ENCODE peak calls at places on chromosomes 12 and 14, in nine cellular contexts. B, W, T, V, K, N, C, R and F are unnamed samples.

GRCh38 chr14:102111101-102111500 is 24.3 kb upstream of the HSP90AA1 start:
- DNase-seq in R (no peak), K (no peak), V (no peak), N (no peak), B (no peak), T (no peak), W (no peak), C (no peak), F (no peak)

GRCh38 chr12:94545937-94546771 is 86.5 kb upstream of the CEP83 start:
- DNase-seq in C (peak), T (no peak), K (no peak), B (peak), N (peak), R (no peak), V (peak), W (no peak), F (peak)

GRCh38 chr12:104286538-104287482 is 16.7 kb upstream of the EID3 start:
- DNase-seq in T (peak), W (peak), B (peak), V (no peak), C (peak), N (peak), R (peak), K (peak), F (peak)

GRCh38 chr12:110790301-110790700 is 47.6 kb upstream of the PPP1CC start:
- DNase-seq in T (no peak), K (no peak), V (no peak), C (peak), N (no peak), R (no peak), W (no peak), B (peak), F (peak)

GRCh38 chr14:69671365-69672050 is 60.1 kb downstream of the SUSD6 start:
- DNase-seq in B (no peak), W (no peak), V (no peak), C (no peak), T (no peak), K (no peak), N (no peak), R (no peak), F (no peak)

GRCh38 chr12:9727813-9728212 is 5.1 kb downstream of the CLECL1 start:
- DNase-seq in T (no peak), N (no peak), K (no peak), V (no peak), B (no peak), W (no peak), R (no peak), C (no peak), F (no peak)

GRCh38 chr14:51735851-51736250 is 84.1 kb downstream of the FRMD6 start:
- DNase-seq in C (no peak), T (no peak), W (no peak), B (peak), V (no peak), N (no peak), K (no peak), R (no peak), F (no peak)

GRCh38 chr14:59358105-59358504 is 107.1 kb downstream of the GPR135 start:
- DNase-seq in N (no peak), V (peak), C (peak), T (peak), W (peak), B (peak), K (no peak), R (peak), F (peak)

GRCh38 chr12:57011438-57012424 is 4.6 kb downstream of the TAC3 start:
- DNase-seq in C (no peak), V (no peak), N (no peak), B (no peak), W (no peak), K (no peak), R (no peak), T (no peak), F (no peak)

GRCh38 chr12:6063379-6063735 is 61.1 kb downstream of the VWF start:
- DNase-seq in C (no peak), W (no peak), R (no peak), B (no peak), T (no peak), V (no peak), N (no peak), K (no peak), F (no peak)

GRCh38 chr14:73462815-73463214 is 4.5 kb upstream of the NUMB start:
- DNase-seq in B (peak), C (peak), K (no peak), W (no peak), N (no peak), T (no peak), R (no peak), V (no peak), F (peak)

GRCh38 chr12:62211510-62211909 is 48.7 kb upstream of the USP15 start:
- DNase-seq in N (no peak), T (no peak), B (no peak), R (no peak), V (no peak), W (no peak), K (no peak), C (no peak), F (peak)

GRCh38 chr12:3888654-3889053 is 15.5 kb upstream of the PARP11 start:
- DNase-seq in B (no peak), T (no peak), V (no peak), R (no peak), W (no peak), N (no peak), K (no peak), C (no peak), F (no peak)

GRCh38 chr14:26525057-26525456 is 72.8 kb downstream of the NOVA1 start:
- DNase-seq in W (no peak), K (no peak), N (no peak), R (no peak), B (peak), V (no peak), T (no peak), C (no peak), F (peak)

GRCh38 chr12:12874014-12874413 is 17.3 kb upstream of the GPRC5A start:
- DNase-seq in T (no peak), B (no peak), V (no peak), C (no peak), W (no peak), K (no peak), N (no peak), R (no peak), F (no peak)

GRCh38 chr12:49094104-49094948 is at the start of gene DHH:
- DNase-seq in T (peak), B (no peak), N (no peak), C (no peak), V (no peak), K (no peak), R (no peak), W (peak), F (no peak)
- H3K4me3 ChIP-seq in T (peak), B (no peak), N (peak), C (no peak), V (peak), K (peak), R (no peak), W (peak), F (no peak)

DNA sequence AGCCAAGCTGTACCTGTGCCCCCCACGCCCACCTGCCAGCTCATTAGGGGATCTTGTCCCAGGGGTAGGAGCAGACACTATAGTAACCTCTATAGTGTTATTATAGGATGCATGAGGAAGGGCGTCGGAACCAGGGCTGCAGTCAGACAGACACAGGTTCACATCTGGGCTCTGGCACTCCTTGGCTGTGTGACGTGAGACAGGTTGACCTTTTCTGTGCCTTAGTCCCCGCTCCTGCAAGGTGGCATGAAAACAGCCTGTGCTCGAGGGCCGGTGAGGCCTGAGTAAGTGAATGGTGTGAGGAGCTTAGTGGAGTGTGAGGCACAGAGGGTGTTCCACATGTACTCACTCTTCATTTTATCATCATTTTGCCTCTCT is 19.0 kb downstream of the ASB2 start:
- DNase-seq in B (no peak), R (no peak), W (no peak), N (no peak), K (no peak), V (no peak), T (peak), C (no peak), F (no peak)
- TF ChIP-seq CTCF in B (no peak), R (no peak), W (no peak), N (no peak), K (no peak), V (no peak), T (no peak), C (no peak), F (no peak)

DNA sequence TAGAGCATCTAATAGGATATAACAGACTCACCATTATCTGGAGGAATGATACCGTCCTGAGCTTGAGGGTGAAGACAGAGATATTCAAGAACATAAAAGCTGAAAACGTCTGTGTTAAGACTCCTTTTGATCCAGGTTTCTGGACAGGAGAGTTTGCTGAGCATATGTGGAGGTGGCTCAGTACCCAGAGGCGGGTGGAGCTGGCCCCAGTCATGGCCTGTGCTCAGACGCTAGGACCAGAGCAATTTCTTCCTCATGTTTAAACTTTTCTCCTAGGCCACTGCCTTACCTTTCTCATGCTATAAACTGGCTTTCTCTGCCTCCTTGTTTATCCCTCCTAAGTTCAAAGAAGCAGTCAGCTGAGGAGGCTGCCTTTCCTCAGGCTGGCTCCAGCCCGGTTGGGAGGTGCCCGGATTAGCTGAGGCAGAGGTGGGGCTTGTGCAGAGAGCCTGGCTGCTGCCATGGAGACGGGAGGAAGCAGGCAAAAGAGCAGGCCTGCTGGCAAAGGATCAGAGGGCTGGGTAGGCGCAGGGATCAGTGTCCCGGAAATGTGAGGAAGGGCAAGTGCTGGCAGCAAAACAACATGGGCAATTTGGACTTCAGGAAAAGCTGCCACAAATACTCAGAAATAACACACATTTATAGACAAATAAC is 13.7 kb downstream of the COA8 start:
- DNase-seq in V (peak), T (peak), B (peak), W (peak), C (peak), N (no peak), K (peak), R (peak), F (peak)
- H3K4me3 ChIP-seq in V (no peak), T (no peak), B (peak), W (no peak), C (no peak), N (no peak), K (no peak), R (no peak), F (no peak)

GRCh38 chr14:30034049-30034635 is 106.5 kb upstream of the PRKD1 start:
- DNase-seq in W (no peak), C (peak), T (no peak), V (no peak), N (no peak), B (no peak), R (no peak), K (no peak), F (no peak)
- TF ChIP-seq CTCF in W (no peak), C (no peak), T (no peak), V (no peak), N (no peak), B (no peak), R (no peak), K (no peak), F (no peak)

DNA sequence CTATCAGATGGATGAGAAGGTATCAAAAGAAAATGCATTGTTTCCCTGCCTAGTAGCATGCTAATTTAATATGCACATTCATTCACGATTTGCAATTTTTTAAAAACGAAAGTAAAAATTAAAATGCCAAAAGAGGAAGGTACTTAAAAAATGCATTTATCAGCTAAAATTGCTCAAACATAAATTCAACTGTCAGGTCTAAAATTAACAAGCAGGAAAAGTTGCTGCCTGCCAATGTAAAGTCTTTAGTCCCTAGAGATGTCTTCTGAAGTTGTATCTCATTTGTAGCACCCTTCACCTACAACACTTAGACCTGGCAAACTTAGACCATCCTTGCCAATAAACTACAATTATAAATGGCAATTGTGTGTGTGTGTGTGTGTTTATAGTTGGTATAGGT is 7.8 kb downstream of the ATF7 start:
- DNase-seq in R (no peak), B (peak), N (no peak), K (no peak), V (no peak), C (no peak), T (no peak), W (no peak), F (peak)
- H3K4me3 ChIP-seq in R (no peak), B (peak), N (no peak), K (no peak), V (no peak), C (no peak), T (peak), W (peak), F (peak)

GRCh38 chr12:25958254-25959068 is at the start of gene RASSF8:
- DNase-seq in T (peak), K (no peak), W (peak), V (no peak), R (no peak), B (peak), C (peak), N (no peak), F (peak)

GRCh38 chr12:25960926-25961325 is 2.4 kb downstream of the RASSF8 start:
- DNase-seq in R (no peak), K (no peak), V (no peak), W (no peak), T (no peak), B (peak), C (peak), N (no peak), F (peak)

GRCh38 chr12:25959069-25959961 is 833 bp downstream of the RASSF8 start:
- DNase-seq in R (peak), W (peak), K (no peak), N (no peak), T (peak), V (no peak), C (peak), B (peak), F (peak)

GRCh38 chr12:25957898-25958253 is 606 bp upstream of the RASSF8 start:
- DNase-seq in C (peak), N (no peak), T (no peak), B (peak), R (peak), W (peak), K (no peak), V (no peak), F (peak)

DNA sequence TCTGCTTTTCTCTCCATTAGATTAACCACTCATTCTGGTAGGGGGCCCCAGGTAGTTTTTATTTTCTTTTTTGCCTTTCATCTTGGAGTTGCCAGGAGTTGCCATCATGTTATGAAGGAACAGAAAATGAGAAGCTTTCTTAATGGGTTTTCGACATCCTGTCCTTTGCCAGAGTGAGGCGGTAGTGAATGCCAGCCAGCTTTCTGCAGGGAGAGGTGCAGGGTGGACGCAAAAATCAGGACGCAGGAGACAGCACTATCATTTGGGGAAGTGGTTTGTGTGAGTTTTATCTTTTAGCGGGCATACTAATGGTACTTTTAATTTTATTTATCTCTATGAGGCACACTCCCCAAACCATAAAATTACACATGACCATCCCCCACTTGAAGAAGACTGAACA is 1.7 kb downstream of the RASSF8 start:
- DNase-seq in K (no peak), T (no peak), R (no peak), N (no peak), V (no peak), W (peak), C (peak), B (peak), F (peak)
- TF ChIP-seq CTCF in K (no peak), T (no peak), R (peak), N (peak), V (peak), W (no peak), C (peak), B (peak), F (peak)